ENCODE peak calls at places on chromosomes 5 and 9, in ten cellular contexts. One of them, this sample, is unnamed.

GRCh38 chr5:90014420-90014819 is 395.1 kb downstream of the CETN3 start:
- DNase-seq in thyroid gland: no peak
- DNase-seq in NCI-H226: no peak
- DNase-seq in left colon: no peak
- DNase-seq in hepatic stellate cell: no peak
- DNase-seq in HEK293T: no peak
- DNase-seq in NCI-H1694 treated with DMSO at 0.1 percent for 48 hours: no peak
- DNase-seq in erythroblast: no peak
- DNase-seq in B cell: no peak
- DNase-seq in ELR: no peak
- DNase-seq in this sample: no peak

GRCh38 chr9:113151696-113152630 is 1.2 kb downstream of the SLC31A2 start:
- DNase-seq in thyroid gland: peak; percentile 71
- DNase-seq in NCI-H226: no peak
- DNase-seq in left colon: peak; percentile 29
- DNase-seq in hepatic stellate cell: no peak
- DNase-seq in HEK293T: no peak
- DNase-seq in NCI-H1694 treated with DMSO at 0.1 percent for 48 hours: no peak
- DNase-seq in erythroblast: no peak
- DNase-seq in B cell: no peak
- DNase-seq in ELR: no peak
- DNase-seq in this sample: no peak

GRCh38 chr5:8394965-8395364 is 526.0 kb downstream of the MTRR start:
- DNase-seq in thyroid gland: no peak
- DNase-seq in NCI-H226: no peak
- DNase-seq in left colon: no peak
- DNase-seq in hepatic stellate cell: no peak
- DNase-seq in HEK293T: no peak
- DNase-seq in NCI-H1694 treated with DMSO at 0.1 percent for 48 hours: no peak
- DNase-seq in erythroblast: no peak
- DNase-seq in B cell: no peak
- DNase-seq in ELR: peak; percentile 18
- DNase-seq in this sample: no peak

GRCh38 chr5:136246632-136247031 is 53.7 kb upstream of the SMIM32 start:
- DNase-seq in thyroid gland: no peak
- DNase-seq in NCI-H226: no peak
- DNase-seq in left colon: no peak
- DNase-seq in hepatic stellate cell: no peak
- DNase-seq in HEK293T: no peak
- DNase-seq in NCI-H1694 treated with DMSO at 0.1 percent for 48 hours: no peak
- DNase-seq in erythroblast: no peak
- DNase-seq in B cell: no peak
- DNase-seq in ELR: no peak
- DNase-seq in this sample: no peak

GRCh38 chr5:81572201-81572600 is 178.3 kb upstream of the ACOT12 start:
- DNase-seq in thyroid gland: no peak
- DNase-seq in NCI-H226: no peak
- DNase-seq in left colon: no peak
- DNase-seq in hepatic stellate cell: no peak
- DNase-seq in HEK293T: no peak
- DNase-seq in NCI-H1694 treated with DMSO at 0.1 percent for 48 hours: no peak
- DNase-seq in erythroblast: no peak
- DNase-seq in B cell: no peak
- DNase-seq in ELR: no peak
- DNase-seq in this sample: no peak

GRCh38 chr9:33133186-33133585 is 34.0 kb downstream of the B4GALT1 start:
- DNase-seq in thyroid gland: no peak
- DNase-seq in NCI-H226: no peak
- DNase-seq in left colon: no peak
- DNase-seq in hepatic stellate cell: no peak
- DNase-seq in HEK293T: no peak
- DNase-seq in NCI-H1694 treated with DMSO at 0.1 percent for 48 hours: no peak
- DNase-seq in erythroblast: no peak
- DNase-seq in B cell: no peak
- DNase-seq in ELR: no peak
- DNase-seq in this sample: no peak

GRCh38 chr5:132487095-132487428 is 3.5 kb downstream of the IRF1 start:
- DNase-seq in thyroid gland: no peak
- DNase-seq in NCI-H226: no peak
- DNase-seq in left colon: no peak
- DNase-seq in hepatic stellate cell: no peak
- DNase-seq in HEK293T: no peak
- DNase-seq in NCI-H1694 treated with DMSO at 0.1 percent for 48 hours: no peak
- DNase-seq in erythroblast: no peak
- DNase-seq in B cell: no peak
- DNase-seq in ELR: no peak
- DNase-seq in this sample: no peak

GRCh38 chr9:133005957-133006356 is 24.8 kb upstream of the GTF3C5 start:
- DNase-seq in thyroid gland: no peak
- DNase-seq in NCI-H226: no peak
- DNase-seq in left colon: no peak
- DNase-seq in hepatic stellate cell: no peak
- DNase-seq in HEK293T: no peak
- DNase-seq in NCI-H1694 treated with DMSO at 0.1 percent for 48 hours: no peak
- DNase-seq in erythroblast: no peak
- DNase-seq in B cell: no peak
- DNase-seq in ELR: no peak
- DNase-seq in this sample: no peak

GRCh38 chr5:103785569-103785968 is 223.0 kb upstream of the NUDT12 start:
- DNase-seq in thyroid gland: no peak
- DNase-seq in NCI-H226: no peak
- DNase-seq in left colon: no peak
- DNase-seq in hepatic stellate cell: no peak
- DNase-seq in HEK293T: no peak
- DNase-seq in NCI-H1694 treated with DMSO at 0.1 percent for 48 hours: no peak
- DNase-seq in erythroblast: no peak
- DNase-seq in B cell: no peak
- DNase-seq in ELR: peak; percentile 12
- DNase-seq in this sample: no peak

GRCh38 chr9:92350129-92350739 is 24.5 kb downstream of the CENPP start:
- DNase-seq in thyroid gland: no peak
- DNase-seq in NCI-H226: no peak
- DNase-seq in left colon: no peak
- DNase-seq in hepatic stellate cell: no peak
- DNase-seq in HEK293T: no peak
- DNase-seq in NCI-H1694 treated with DMSO at 0.1 percent for 48 hours: no peak
- DNase-seq in erythroblast: no peak
- DNase-seq in B cell: no peak
- DNase-seq in ELR: no peak
- DNase-seq in this sample: no peak

GRCh38 chr9:78132688-78133033 is 101.0 kb upstream of the GNAQ start:
- DNase-seq in thyroid gland: no peak
- DNase-seq in NCI-H226: no peak
- DNase-seq in left colon: no peak
- DNase-seq in hepatic stellate cell: no peak
- DNase-seq in HEK293T: no peak
- DNase-seq in NCI-H1694 treated with DMSO at 0.1 percent for 48 hours: no peak
- DNase-seq in erythroblast: peak; percentile 33
- DNase-seq in B cell: no peak
- DNase-seq in ELR: peak; percentile 27
- DNase-seq in this sample: no peak

GRCh38 chr9:127158995-127159801 is 36.8 kb upstream of the ANGPTL2 start:
- DNase-seq in thyroid gland: no peak
- DNase-seq in NCI-H226: no peak
- DNase-seq in left colon: peak; percentile 25
- DNase-seq in hepatic stellate cell: peak; percentile 86
- DNase-seq in HEK293T: no peak
- DNase-seq in NCI-H1694 treated with DMSO at 0.1 percent for 48 hours: no peak
- DNase-seq in erythroblast: no peak
- DNase-seq in B cell: no peak
- DNase-seq in ELR: peak; percentile 93
- DNase-seq in this sample: peak; percentile 26

GRCh38 chr5:132417010-132417439 is 47.5 kb downstream of the SLC22A5 start:
- DNase-seq in thyroid gland: no peak
- DNase-seq in NCI-H226: no peak
- DNase-seq in left colon: no peak
- DNase-seq in hepatic stellate cell: no peak
- DNase-seq in HEK293T: no peak
- DNase-seq in NCI-H1694 treated with DMSO at 0.1 percent for 48 hours: no peak
- DNase-seq in erythroblast: no peak
- DNase-seq in B cell: no peak
- DNase-seq in ELR: no peak
- DNase-seq in this sample: no peak

GRCh38 chr5:168307022-168307421 is 15.6 kb downstream of the WWC1 start:
- DNase-seq in thyroid gland: no peak
- DNase-seq in NCI-H226: no peak
- DNase-seq in left colon: no peak
- DNase-seq in hepatic stellate cell: no peak
- DNase-seq in HEK293T: no peak
- DNase-seq in NCI-H1694 treated with DMSO at 0.1 percent for 48 hours: no peak
- DNase-seq in erythroblast: no peak
- DNase-seq in B cell: no peak
- DNase-seq in ELR: no peak
- DNase-seq in this sample: no peak

GRCh38 chr9:95313010-95313498 is 4.5 kb downstream of the FANCC start:
- DNase-seq in thyroid gland: peak; percentile 89
- DNase-seq in NCI-H226: peak; percentile 74
- DNase-seq in left colon: peak; percentile 83
- DNase-seq in hepatic stellate cell: peak; percentile 61
- DNase-seq in HEK293T: peak; percentile 74
- DNase-seq in NCI-H1694 treated with DMSO at 0.1 percent for 48 hours: peak; percentile 95
- DNase-seq in erythroblast: peak; percentile 42
- DNase-seq in B cell: no peak
- DNase-seq in ELR: peak; percentile 75
- DNase-seq in this sample: peak; percentile 85

GRCh38 chr5:69285448-69286116 is 47.0 kb downstream of the CCDC125 start:
- DNase-seq in thyroid gland: no peak
- DNase-seq in NCI-H226: no peak
- DNase-seq in left colon: no peak
- DNase-seq in hepatic stellate cell: no peak
- DNase-seq in HEK293T: peak; percentile 12
- DNase-seq in NCI-H1694 treated with DMSO at 0.1 percent for 48 hours: no peak
- DNase-seq in erythroblast: no peak
- DNase-seq in B cell: no peak
- DNase-seq in ELR: no peak
- DNase-seq in this sample: no peak

GRCh38 chr5:107361945-107362344 is 308.8 kb downstream of the EFNA5 start:
- DNase-seq in thyroid gland: no peak
- DNase-seq in NCI-H226: peak; percentile 46
- DNase-seq in left colon: no peak
- DNase-seq in hepatic stellate cell: no peak
- DNase-seq in HEK293T: no peak
- DNase-seq in NCI-H1694 treated with DMSO at 0.1 percent for 48 hours: no peak
- DNase-seq in erythroblast: no peak
- DNase-seq in B cell: no peak
- DNase-seq in ELR: no peak
- DNase-seq in this sample: no peak

GRCh38 chr5:175253597-175253996 is 190.4 kb downstream of the DRD1 start:
- DNase-seq in thyroid gland: no peak
- DNase-seq in NCI-H226: no peak
- DNase-seq in left colon: no peak
- DNase-seq in hepatic stellate cell: no peak
- DNase-seq in HEK293T: no peak
- DNase-seq in NCI-H1694 treated with DMSO at 0.1 percent for 48 hours: no peak
- DNase-seq in erythroblast: no peak
- DNase-seq in B cell: no peak
- DNase-seq in ELR: peak; percentile 21
- DNase-seq in this sample: no peak

GRCh38 chr5:142167458-142167857 is 58.9 kb downstream of the NDFIP1 start:
- DNase-seq in thyroid gland: no peak
- DNase-seq in NCI-H226: no peak
- DNase-seq in left colon: no peak
- DNase-seq in hepatic stellate cell: no peak
- DNase-seq in HEK293T: no peak
- DNase-seq in NCI-H1694 treated with DMSO at 0.1 percent for 48 hours: no peak
- DNase-seq in erythroblast: no peak
- DNase-seq in B cell: no peak
- DNase-seq in ELR: peak; percentile 43
- DNase-seq in this sample: no peak

GRCh38 chr9:121989010-121989409 is 104.1 kb downstream of the TTLL11 start:
- DNase-seq in thyroid gland: no peak
- DNase-seq in NCI-H226: no peak
- DNase-seq in left colon: no peak
- DNase-seq in hepatic stellate cell: no peak
- DNase-seq in HEK293T: no peak
- DNase-seq in NCI-H1694 treated with DMSO at 0.1 percent for 48 hours: no peak
- DNase-seq in erythroblast: no peak
- DNase-seq in B cell: no peak
- DNase-seq in ELR: peak; percentile 33
- DNase-seq in this sample: no peak

GRCh38 chr9:90003046-90003355 is 398.2 kb downstream of the GADD45G start:
- DNase-seq in thyroid gland: peak; percentile 17
- DNase-seq in NCI-H226: no peak
- DNase-seq in left colon: no peak
- DNase-seq in hepatic stellate cell: no peak
- DNase-seq in HEK293T: no peak
- DNase-seq in NCI-H1694 treated with DMSO at 0.1 percent for 48 hours: no peak
- DNase-seq in erythroblast: no peak
- DNase-seq in B cell: no peak
- DNase-seq in ELR: no peak
- DNase-seq in this sample: peak; percentile 58

GRCh38 chr9:20580673-20581072 is 41.6 kb downstream of the MLLT3 start:
- DNase-seq in thyroid gland: no peak
- DNase-seq in NCI-H226: no peak
- DNase-seq in left colon: no peak
- DNase-seq in hepatic stellate cell: no peak
- DNase-seq in HEK293T: no peak
- DNase-seq in NCI-H1694 treated with DMSO at 0.1 percent for 48 hours: no peak
- DNase-seq in erythroblast: no peak
- DNase-seq in B cell: no peak
- DNase-seq in ELR: no peak
- DNase-seq in this sample: no peak

GRCh38 chr5:137199966-137200365 is 299.2 kb downstream of the SPOCK1 start:
- DNase-seq in thyroid gland: no peak
- DNase-seq in NCI-H226: no peak
- DNase-seq in left colon: no peak
- DNase-seq in hepatic stellate cell: peak; percentile 76
- DNase-seq in HEK293T: no peak
- DNase-seq in NCI-H1694 treated with DMSO at 0.1 percent for 48 hours: no peak
- DNase-seq in erythroblast: no peak
- DNase-seq in B cell: no peak
- DNase-seq in ELR: peak; percentile 63
- DNase-seq in this sample: no peak

GRCh38 chr5:179488464-179488863 is 61.9 kb upstream of the RUFY1 start:
- DNase-seq in thyroid gland: no peak
- DNase-seq in NCI-H226: no peak
- DNase-seq in left colon: no peak
- DNase-seq in hepatic stellate cell: peak; percentile 54
- DNase-seq in HEK293T: no peak
- DNase-seq in NCI-H1694 treated with DMSO at 0.1 percent for 48 hours: no peak
- DNase-seq in erythroblast: no peak
- DNase-seq in B cell: no peak
- DNase-seq in ELR: no peak
- DNase-seq in this sample: no peak

GRCh38 chr9:105333811-105334210 is 89.4 kb downstream of the SLC44A1 start:
- DNase-seq in thyroid gland: no peak
- DNase-seq in NCI-H226: no peak
- DNase-seq in left colon: no peak
- DNase-seq in hepatic stellate cell: no peak
- DNase-seq in HEK293T: no peak
- DNase-seq in NCI-H1694 treated with DMSO at 0.1 percent for 48 hours: no peak
- DNase-seq in erythroblast: no peak
- DNase-seq in B cell: no peak
- DNase-seq in ELR: no peak
- DNase-seq in this sample: no peak

GRCh38 chr5:58042933-58043606 is 416.8 kb downstream of the PLK2 start:
- DNase-seq in thyroid gland: no peak
- DNase-seq in NCI-H226: peak; percentile 79
- DNase-seq in left colon: peak; percentile 6
- DNase-seq in hepatic stellate cell: no peak
- DNase-seq in HEK293T: no peak
- DNase-seq in NCI-H1694 treated with DMSO at 0.1 percent for 48 hours: no peak
- DNase-seq in erythroblast: peak; percentile 79
- DNase-seq in B cell: no peak
- DNase-seq in ELR: no peak
- DNase-seq in this sample: no peak

GRCh38 chr5:111075520-111075919 is 4.0 kb downstream of the TSLP start:
- DNase-seq in thyroid gland: no peak
- DNase-seq in NCI-H226: peak; percentile 81
- DNase-seq in left colon: no peak
- DNase-seq in hepatic stellate cell: peak; percentile 41
- DNase-seq in HEK293T: no peak
- DNase-seq in NCI-H1694 treated with DMSO at 0.1 percent for 48 hours: no peak
- DNase-seq in erythroblast: no peak
- DNase-seq in B cell: no peak
- DNase-seq in ELR: peak; percentile 81
- DNase-seq in this sample: no peak

GRCh38 chr9:106059886-106060285 is 365.5 kb downstream of the TMEM38B start:
- DNase-seq in thyroid gland: no peak
- DNase-seq in NCI-H226: no peak
- DNase-seq in left colon: no peak
- DNase-seq in hepatic stellate cell: no peak
- DNase-seq in HEK293T: no peak
- DNase-seq in NCI-H1694 treated with DMSO at 0.1 percent for 48 hours: no peak
- DNase-seq in erythroblast: no peak
- DNase-seq in B cell: no peak
- DNase-seq in ELR: no peak
- DNase-seq in this sample: no peak

This sample was measured in stomach.